ENCODE peak calls at places on chromosome 13, in four cellular contexts. Y is GM12878, Z is K562, V is HepG2. W is an unnamed sample.

GRCh38 chr13:78785764-78786163 is 126.8 kb upstream of the OBI1 start:
- DNase-seq in Y (no peak), Z (no peak), V (no peak), W (no peak)

GRCh38 chr13:113437408-113438010 is 15.8 kb downstream of the ADPRHL1 start:
- DNase-seq in Y (no peak), Z (no peak), V (peak), W (no peak)

GRCh38 chr13:113350065-113350937 is 13.6 kb downstream of the GRTP1 start:
- DNase-seq in Y (no peak), Z (no peak), V (peak), W (no peak)

GRCh38 chr13:95375706-95376105 is 74.5 kb upstream of the ABCC4 start:
- DNase-seq in Y (no peak), Z (no peak), V (no peak), W (no peak)

GRCh38 chr13:79548886-79549285 is 67.9 kb downstream of the NDFIP2 start:
- DNase-seq in Y (no peak), Z (no peak), V (no peak), W (no peak)

GRCh38 chr13:103703246-103703645 is 637.0 kb upstream of the SLC10A2 start:
- DNase-seq in Y (no peak), Z (no peak), V (no peak), W (no peak)

GRCh38 chr13:30376426-30377311 is 45.6 kb upstream of the UBE2L5 start:
- DNase-seq in Y (peak), Z (no peak), V (no peak), W (no peak)

GRCh38 chr13:80341098-80341701 is at the start of gene SPRY2:
- DNase-seq in Y (no peak), Z (peak), V (peak), W (peak)

GRCh38 chr13:75635621-75636338 is at the start of gene LMO7:
- DNase-seq in Y (no peak), Z (peak), V (peak), W (peak)

GRCh38 chr13:83702021-83702420 is 180.3 kb downstream of the SLITRK1 start:
- DNase-seq in Y (no peak), Z (no peak), V (no peak), W (no peak)

GRCh38 chr13:86591862-86592261 is 792.6 kb upstream of the SLITRK6 start:
- DNase-seq in Y (no peak), Z (no peak), V (no peak), W (no peak)

GRCh38 chr13:26168835-26169234 is 53.3 kb downstream of the RNF6 start:
- DNase-seq in Y (no peak), Z (no peak), V (no peak), W (no peak)

GRCh38 chr13:20521388-20521787 is 4.3 kb downstream of the CRYL1 start:
- DNase-seq in Y (no peak), Z (no peak), V (no peak), W (no peak)

GRCh38 chr13:73417012-73417615 is 358.3 kb downstream of the KLF5 start:
- DNase-seq in Y (no peak), Z (peak), V (peak), W (no peak)

GRCh38 chr13:60482012-60482411 is 85.0 kb downstream of the TDRD3 start:
- DNase-seq in Y (no peak), Z (no peak), V (no peak), W (no peak)

GRCh38 chr13:113021811-113022210 is 52.8 kb downstream of the MCF2L start:
- DNase-seq in Y (no peak), Z (no peak), V (no peak), W (no peak)

GRCh38 chr13:31207630-31208549 is 8.1 kb downstream of the B3GLCT start:
- DNase-seq in Y (no peak), Z (no peak), V (no peak), W (no peak)

GRCh38 chr13:27810009-27810408 is 17.7 kb downstream of the GSX1 start:
- DNase-seq in Y (no peak), Z (no peak), V (no peak), W (no peak)

GRCh38 chr13:27810461-27810860 is 18.2 kb downstream of the GSX1 start:
- DNase-seq in Y (no peak), Z (no peak), V (no peak), W (no peak)

GRCh38 chr13:27808866-27809546 is 16.7 kb downstream of the GSX1 start:
- DNase-seq in Y (no peak), Z (no peak), V (no peak), W (no peak)

DNA sequence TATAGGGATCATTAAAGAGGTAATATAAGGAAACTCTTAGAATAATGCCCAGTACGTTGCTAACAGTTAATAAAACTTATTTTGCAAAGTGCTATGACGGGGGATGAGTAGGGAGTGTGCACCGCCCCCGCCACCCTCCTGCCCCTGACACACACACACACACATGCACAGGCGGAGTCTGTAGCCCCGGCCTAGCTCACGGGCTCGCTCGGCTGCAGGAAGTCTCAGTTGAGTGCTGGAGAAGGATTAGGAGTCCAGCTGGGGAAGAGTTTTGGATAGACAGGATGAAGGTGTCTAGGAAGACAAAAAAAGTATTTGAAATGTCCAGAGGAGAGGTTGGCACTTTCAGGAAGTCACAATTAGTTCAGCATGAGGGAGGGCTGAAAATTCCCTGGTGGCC is 21.5 kb downstream of the GSX1 start:
- DNase-seq in Y (no peak), Z (no peak), V (no peak), W (no peak)
- TF ChIP-seq NR2C2 in Y (no peak), Z (no peak), V (no peak), W (no peak)

DNA sequence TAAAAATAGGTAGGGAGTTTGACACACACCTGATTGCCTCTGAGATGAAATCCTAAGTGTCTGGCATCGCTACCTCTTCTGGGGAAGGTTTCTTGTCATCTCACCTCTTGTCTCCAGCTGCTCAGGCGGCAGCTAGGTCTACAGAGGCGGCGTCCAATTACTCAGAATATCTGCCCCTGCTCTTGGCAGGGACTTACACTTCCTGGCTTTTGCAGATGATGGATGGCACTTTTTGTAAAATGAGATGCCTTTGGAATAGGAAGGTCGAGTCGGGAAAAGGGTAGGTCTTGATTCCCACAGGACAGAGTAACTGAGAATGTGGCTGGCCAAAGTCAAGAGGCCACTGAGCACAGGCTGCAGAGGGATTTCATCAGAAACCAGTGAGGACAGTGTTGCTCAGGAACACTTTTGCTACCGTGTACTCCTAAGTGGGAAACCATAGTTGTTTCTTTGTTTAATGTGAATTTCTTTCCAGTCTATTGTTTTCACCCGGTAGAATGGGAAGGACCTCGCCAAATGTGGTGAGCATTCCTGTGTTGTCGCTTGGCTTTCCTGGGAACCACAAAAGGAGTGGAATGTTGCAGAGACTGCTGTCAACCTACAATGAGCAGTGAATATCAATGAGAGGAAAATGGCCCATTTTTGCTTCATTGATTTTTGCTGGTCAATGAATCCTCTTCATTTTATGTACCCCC is 383.7 kb downstream of the HS6ST3 start:
- DNase-seq in Y (no peak), Z (no peak), V (no peak), W (no peak)
- TF ChIP-seq NR2C2 in Y (no peak), Z (no peak), V (no peak), W (no peak)

GRCh38 chr13:51271528-51272070 is 49.4 kb downstream of the FAM124A start:
- DNase-seq in Y (no peak), Z (no peak), V (no peak), W (no peak)
- TF ChIP-seq NR2C2 in Y (no peak), Z (no peak), V (no peak), W (no peak)

GRCh38 chr13:49373699-49374098 is 70.2 kb downstream of the CAB39L start:
- DNase-seq in Y (no peak), Z (no peak), V (peak), W (no peak)

GRCh38 chr13:49374585-49375290 is 69.1 kb downstream of the CAB39L start:
- DNase-seq in Y (no peak), Z (peak), V (no peak), W (no peak)

GRCh38 chr13:49370390-49370789 is 73.5 kb downstream of the CAB39L start:
- DNase-seq in Y (no peak), Z (no peak), V (no peak), W (no peak)

GRCh38 chr13:49369876-49370275 is 74.0 kb downstream of the CAB39L start:
- DNase-seq in Y (no peak), Z (no peak), V (no peak), W (no peak)

GRCh38 chr13:49371943-49372636 is 71.8 kb downstream of the CAB39L start:
- DNase-seq in Y (no peak), Z (no peak), V (peak), W (no peak)
- TF ChIP-seq NR2C2 in Y (no peak), Z (no peak), V (no peak), W (no peak)

DNA sequence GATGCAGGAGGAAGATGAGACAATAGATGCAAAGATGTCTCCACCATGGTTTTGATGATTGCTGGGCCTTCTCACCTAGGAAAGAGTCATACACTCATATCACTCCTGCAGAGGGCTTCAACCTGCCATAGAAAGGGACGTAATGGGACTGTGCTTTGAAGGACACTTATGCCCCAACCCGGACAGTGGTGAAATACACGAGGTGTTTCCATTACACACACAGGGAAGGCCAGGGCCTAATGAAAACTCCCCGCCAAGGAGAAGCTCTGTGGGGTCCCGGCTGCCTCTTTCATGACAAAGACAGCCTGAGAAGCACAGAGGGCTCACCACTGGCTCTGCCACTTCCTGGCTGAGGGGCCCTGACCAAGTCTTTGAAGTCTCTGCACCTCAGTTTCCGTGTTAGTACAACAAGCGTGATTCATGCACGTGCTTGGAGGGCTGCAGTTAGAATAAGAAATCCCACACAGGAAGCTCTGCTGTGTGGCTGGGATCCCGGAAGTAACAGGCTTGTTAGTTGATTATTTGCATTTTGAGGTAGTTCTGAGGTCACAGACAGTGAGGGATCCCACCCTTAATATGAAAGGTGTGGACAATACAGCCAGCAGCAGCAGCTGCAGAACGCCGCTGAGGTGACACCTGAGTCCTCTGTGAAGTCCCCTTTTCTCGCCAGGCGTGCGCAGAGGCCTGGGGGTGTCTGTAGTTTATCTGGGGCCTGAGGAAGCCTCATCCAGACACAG is 61.8 kb upstream of the ATP12A start:
- DNase-seq in Y (peak), Z (no peak), V (no peak), W (no peak)
- TF ChIP-seq NR2C2 in Y (no peak), Z (no peak), V (no peak), W (no peak)

DNA sequence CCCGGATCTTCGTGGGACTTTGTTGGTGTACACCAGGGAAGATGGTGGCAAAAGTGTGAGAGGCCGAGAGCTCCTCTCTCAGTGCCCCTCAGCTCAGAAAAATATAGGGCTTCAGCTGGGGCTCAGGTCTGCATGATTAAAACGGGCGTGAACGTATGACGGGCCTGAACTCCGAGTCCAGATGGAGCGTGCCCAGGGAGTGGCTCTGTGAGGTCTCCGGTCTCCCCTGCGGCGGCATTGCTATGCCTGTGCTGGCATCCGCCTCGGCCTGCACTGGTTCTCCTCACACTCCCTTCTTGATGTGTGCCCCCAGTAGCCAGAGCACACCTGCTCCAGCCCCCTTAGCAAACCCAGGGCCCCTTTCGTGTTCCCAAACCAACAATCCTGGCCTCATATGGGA is 82.0 kb downstream of the TEX29 start:
- DNase-seq in Y (no peak), Z (no peak), V (no peak), W (no peak)
- TF ChIP-seq NR2C2 in Y (no peak), Z (no peak), V (no peak), W (no peak)

DNA sequence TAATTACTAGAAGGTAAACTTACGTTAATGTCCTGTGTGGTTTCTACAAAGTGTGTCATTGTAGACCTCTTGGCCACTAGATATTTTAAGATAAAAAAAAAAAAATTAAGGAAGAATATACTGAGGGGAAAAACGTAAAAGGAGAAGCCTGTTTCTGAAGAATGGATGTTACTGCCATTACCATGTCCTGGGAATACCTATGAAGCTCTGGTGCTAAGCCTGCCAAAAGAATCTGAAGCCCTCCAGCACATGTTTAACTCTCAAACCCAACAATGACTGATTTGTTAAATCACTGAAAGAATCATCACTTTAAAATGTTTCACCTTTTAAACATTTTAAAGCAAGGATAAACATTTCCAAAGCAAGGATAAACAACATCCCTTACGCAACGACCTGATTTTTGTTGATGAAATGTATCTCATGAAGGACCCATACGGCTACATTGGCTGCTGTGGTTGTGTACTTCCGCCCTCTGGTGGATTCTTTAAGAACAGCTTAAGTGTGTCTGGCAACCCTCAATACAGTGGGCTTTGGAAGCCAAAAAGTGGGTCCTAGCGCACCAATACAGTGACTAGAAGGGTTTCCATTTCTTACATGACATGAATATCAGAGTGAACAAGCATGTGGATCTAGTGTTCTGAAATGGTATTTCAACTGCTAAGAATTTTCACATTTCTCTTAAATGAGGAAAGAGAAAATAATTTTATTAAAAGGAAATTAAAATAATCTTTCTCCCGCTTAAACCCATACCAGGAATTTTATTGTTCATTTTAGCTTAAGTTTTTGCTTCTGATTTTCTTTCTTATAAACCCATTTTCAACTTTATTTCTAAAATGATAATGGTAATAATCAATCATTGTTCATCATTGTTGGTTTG is 74.5 kb upstream of the RAP2A start:
- DNase-seq in Y (no peak), Z (peak), V (peak), W (peak)
- TF ChIP-seq NR2C2 in Y (no peak), Z (no peak), V (no peak), W (no peak)

DNA sequence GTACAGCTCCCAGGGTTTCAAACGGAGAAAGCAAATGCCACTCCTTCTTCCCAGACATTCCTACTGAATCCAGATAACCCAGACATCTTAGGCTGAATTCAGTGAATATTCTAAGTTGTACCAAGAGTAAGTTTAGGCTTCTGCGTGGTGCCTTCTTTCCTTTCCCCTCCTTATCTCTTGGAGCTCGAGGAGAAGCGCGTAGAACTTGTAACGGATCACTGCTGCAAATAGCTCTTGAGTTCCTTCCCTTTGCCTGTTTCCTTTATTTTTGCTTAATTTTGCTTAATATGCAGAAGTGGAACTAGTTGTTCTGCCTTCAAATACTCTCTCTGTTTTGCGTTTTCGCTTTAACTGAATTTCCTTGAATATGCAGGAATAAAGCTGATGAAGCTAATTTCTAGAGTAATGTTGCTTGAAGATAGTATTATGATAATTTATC is 991 bp downstream of the WDFY2 start:
- DNase-seq in Y (no peak), Z (no peak), V (no peak), W (no peak)
- TF ChIP-seq NR2C2 in Y (no peak), Z (no peak), V (no peak), W (no peak)